ENCODE peak calls at places on chromosomes 11 and 22, in five cellular contexts. L is neuronal stem cell; R is ovary; X is CD8-positive, alpha-beta memory T cell; W is pancreas. N is an unnamed sample.

GRCh38 chr22:29907753-29908515 is 25.0 kb downstream of the MTMR3 start:
- DNase-seq in X (no peak), L (no peak), W (peak; percentile 78), R (peak; percentile 62), N (peak; percentile 74)

GRCh38 chr11:92626624-92627023 is 342.8 kb upstream of the MTNR1B start:
- DNase-seq in X (no peak), R (no peak), L (peak; percentile 12), W (no peak), N (no peak)

GRCh38 chr22:19709063-19709769 is 5.1 kb upstream of the SEPTIN5 start:
- DNase-seq in X (no peak), L (no peak), R (no peak), W (no peak), N (no peak)

GRCh38 chr22:24289138-24289537 is 18.5 kb downstream of the SPECC1L start:
- DNase-seq in X (no peak), W (no peak), R (no peak), L (no peak), N (no peak)

GRCh38 chr11:134596404-134596803 is 184.4 kb upstream of the B3GAT1 start:
- DNase-seq in R (no peak), X (no peak), W (no peak), L (no peak), N (no peak)

GRCh38 chr11:123055132-123055924 is 6.6 kb downstream of the HSPA8 start:
- DNase-seq in X (no peak), R (no peak), W (no peak), L (no peak), N (no peak)

GRCh38 chr11:123674297-123674696 is 19.9 kb upstream of the SCN3B start:
- DNase-seq in W (no peak), R (no peak), X (no peak), L (no peak), N (peak; percentile 27)

GRCh38 chr11:9752091-9752490 is 88.2 kb downstream of the SWAP70 start:
- DNase-seq in W (no peak), L (no peak), R (no peak), X (no peak), N (no peak)

GRCh38 chr11:134758342-134758931 is 346.4 kb upstream of the B3GAT1 start:
- DNase-seq in W (no peak), X (no peak), R (no peak), L (no peak), N (no peak)

GRCh38 chr11:112628676-112629075 is 332.5 kb upstream of the NCAM1 start:
- DNase-seq in R (no peak), W (no peak), X (no peak), L (no peak), N (no peak)

GRCh38 chr11:124043420-124043819 is 2.3 kb upstream of the OR10G7 start:
- DNase-seq in X (no peak), L (no peak), R (no peak), W (no peak), N (no peak)

GRCh38 chr11:64804346-64805210 is 1.6 kb upstream of the MAP4K2 start:
- DNase-seq in W (no peak), X (no peak), L (no peak), R (peak; percentile 59), N (no peak)
- H3K27ac ChIP-seq in W (no peak overlapping the region), X (no peak overlapping the region), L (no peak overlapping the region), R (no peak overlapping the region), N (peak overlapping the region; percentile 88)

DNA sequence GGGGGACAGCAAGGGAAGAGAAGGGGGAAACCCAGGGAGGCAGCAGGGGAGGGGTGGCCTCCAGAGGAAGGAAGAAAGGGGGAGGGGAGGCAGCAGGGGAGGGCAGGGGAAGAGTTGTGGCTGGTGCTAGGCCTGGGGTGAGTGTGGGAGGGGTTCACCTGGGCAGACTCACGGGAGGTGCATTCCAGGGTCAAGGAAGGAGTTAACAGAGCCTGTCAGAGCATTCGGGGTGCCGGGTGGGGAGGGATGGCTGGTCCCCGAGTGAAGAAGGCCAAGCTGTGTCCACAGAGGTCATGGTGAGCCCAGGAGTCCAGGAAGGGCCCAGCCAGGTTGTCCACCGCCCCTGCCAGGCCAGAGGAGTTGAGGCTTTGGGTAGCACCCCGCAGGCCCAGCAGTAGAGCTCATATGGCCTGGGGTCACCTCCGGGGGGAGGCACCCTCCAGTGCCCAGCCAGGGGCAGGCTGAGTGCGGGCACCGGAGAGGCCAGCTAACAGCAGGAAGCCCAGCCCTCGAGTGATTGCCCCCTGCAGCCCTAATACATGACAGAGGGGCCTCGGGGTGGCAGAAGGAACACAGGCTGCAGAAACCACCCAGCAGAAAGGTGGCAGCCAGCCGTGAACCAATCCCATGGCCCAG is 31.1 kb upstream of the PPARA start:
- DNase-seq in W (no peak), R (no peak), L (no peak), X (no peak), N (no peak)
- H3K27ac ChIP-seq in W (no peak overlapping the region), R (peak overlapping the region; percentile 59), L (no peak overlapping the region), X (no peak overlapping the region), N (no peak overlapping the region)

GRCh38 chr11:75465701-75466531 is 32.9 kb upstream of the KLHL35 start:
- DNase-seq in W (no peak), X (no peak), R (no peak), L (no peak), N (no peak)
- H3K27ac ChIP-seq in W (no peak overlapping the region), X (no peak overlapping the region), R (no peak overlapping the region), L (no peak overlapping the region), N (no peak overlapping the region)

GRCh38 chr11:45927684-45928413 is 5.4 kb downstream of the LARGE2 start:
- DNase-seq in L (no peak), X (no peak), W (no peak), R (peak; percentile 21), N (no peak)
- H3K27ac ChIP-seq in L (no peak overlapping the region), X (no peak overlapping the region), W (no peak overlapping the region), R (no peak overlapping the region), N (peak overlapping the region; percentile 93)